ENCODE peak calls at places on chromosomes 16 and 17, in nine cellular contexts. O, J, V, M, W, C, R, N and B are unnamed samples.

GRCh38 chr17:2965621-2966275 is 97.7 kb downstream of the OR1D5 start:
- DNase-seq in V (no peak), C (peak), M (no peak), J (no peak), O (no peak), W (no peak), R (peak), N (no peak), B (peak)

GRCh38 chr17:61309857-61310256 is 89.8 kb upstream of the TBX2 start:
- DNase-seq in V (no peak), J (no peak), M (no peak), W (no peak), C (peak), N (no peak), O (no peak), R (peak), B (peak)

GRCh38 chr17:74280093-74280513 is 6.1 kb downstream of the DNAI2 start:
- DNase-seq in C (no peak), R (no peak), M (peak), J (no peak), O (no peak), N (no peak), W (no peak), V (no peak), B (no peak)

GRCh38 chr16:89723279-89724250 is 2.2 kb downstream of the ZNF276 start:
- DNase-seq in W (no peak), J (peak), R (peak), N (no peak), M (no peak), C (no peak), V (peak), O (peak), B (no peak)

GRCh38 chr17:59533694-59534093 is 31.7 kb upstream of the DHX40 start:
- DNase-seq in J (no peak), O (no peak), N (no peak), V (no peak), C (no peak), W (no peak), R (no peak), M (no peak), B (no peak)

GRCh38 chr16:87496101-87496801 is 3.4 kb upstream of the ZCCHC14 start:
- DNase-seq in W (no peak), M (peak), C (no peak), R (no peak), N (no peak), V (no peak), J (no peak), O (no peak), B (no peak)

GRCh38 chr16:79047337-79047736 is 553.2 kb downstream of the MAF start:
- DNase-seq in R (no peak), J (no peak), M (no peak), N (no peak), W (no peak), C (peak), O (no peak), V (no peak), B (no peak)

GRCh38 chr16:23947838-23948237 is 112.1 kb downstream of the PRKCB start:
- DNase-seq in V (no peak), W (no peak), N (no peak), M (no peak), O (no peak), R (no peak), C (no peak), J (no peak), B (no peak)

GRCh38 chr16:54432481-54433229 is 146.1 kb upstream of the IRX3 start:
- DNase-seq in W (no peak), C (no peak), V (peak), O (no peak), M (no peak), N (no peak), R (no peak), J (no peak), B (no peak)

GRCh38 chr17:12659500-12659899 is 6.2 kb upstream of the MYOCD start:
- DNase-seq in J (no peak), O (no peak), W (no peak), M (no peak), N (no peak), R (peak), C (no peak), V (no peak), B (peak)

GRCh38 chr16:85819245-85819644 is 19.8 kb downstream of the COX4I1 start:
- DNase-seq in R (peak), W (peak), J (peak), M (peak), C (peak), O (peak), N (peak), V (peak), B (peak)

GRCh38 chr17:39099686-39100293 is 51.6 kb downstream of the PLXDC1 start:
- DNase-seq in N (peak), J (peak), O (no peak), C (no peak), R (peak), V (no peak), W (peak), M (no peak), B (peak)

GRCh38 chr16:27365142-27366089 is 36.6 kb upstream of the IL21R start:
- DNase-seq in C (no peak), W (no peak), O (no peak), V (no peak), R (peak), N (no peak), J (no peak), M (no peak), B (peak)

GRCh38 chr17:3033741-3034577 is 29.4 kb downstream of the OR1D5 start:
- DNase-seq in C (no peak), O (no peak), N (no peak), J (peak), W (no peak), R (no peak), V (no peak), M (no peak), B (no peak)

GRCh38 chr17:60646701-60647100 is 30.9 kb upstream of the BCAS3 start:
- DNase-seq in J (no peak), O (no peak), R (no peak), C (no peak), M (no peak), W (no peak), V (no peak), N (no peak), B (no peak)

GRCh38 chr17:82351713-82352488 is 7.1 kb upstream of the TEX19 start:
- DNase-seq in O (peak), W (peak), M (peak), R (peak), N (peak), C (peak), V (peak), J (peak), B (peak)

GRCh38 chr17:70555723-70556122 is 386.4 kb downstream of the KCNJ2 start:
- DNase-seq in W (no peak), O (no peak), V (no peak), N (no peak), R (no peak), C (no peak), J (no peak), M (no peak), B (no peak)

GRCh38 chr16:73369841-73370240 is 321.9 kb upstream of the ZFHX3 start:
- DNase-seq in M (no peak), O (no peak), V (no peak), J (no peak), C (no peak), W (no peak), N (no peak), R (no peak), B (no peak)

GRCh38 chr17:83067718-83068261 is 11.6 kb upstream of the METRNL start:
- DNase-seq in N (no peak), R (no peak), J (no peak), C (peak), M (no peak), V (no peak), W (no peak), O (no peak), B (no peak)

GRCh38 chr17:76547642-76548202 is 7.9 kb downstream of the PRCD start:
- DNase-seq in O (no peak), N (no peak), V (no peak), W (no peak), R (no peak), C (no peak), M (no peak), J (no peak), B (no peak)
- TF ChIP-seq CTCF in O (no peak), N (no peak), V (no peak), W (no peak), R (no peak), C (no peak), M (no peak), J (no peak), B (no peak)

GRCh38 chr17:78137392-78138203 is 7.0 kb downstream of the TMC8 start:
- DNase-seq in C (no peak), V (no peak), W (no peak), R (no peak), O (no peak), J (no peak), M (no peak), N (no peak), B (no peak)
- TF ChIP-seq CTCF in C (peak), V (peak), W (no peak), R (peak), O (peak), J (no peak), M (peak), N (no peak), B (peak)

GRCh38 chr17:73142763-73143395 is 21.9 kb upstream of the SSTR2 start:
- DNase-seq in V (no peak), M (no peak), R (peak), C (no peak), O (no peak), J (no peak), N (no peak), W (no peak), B (no peak)
- TF ChIP-seq CTCF in V (no peak), M (no peak), R (no peak), C (no peak), O (no peak), J (no peak), N (no peak), W (no peak), B (no peak)

GRCh38 chr17:36608794-36609497 is 7.6 kb downstream of the MRM1 start:
- DNase-seq in M (no peak), V (peak), N (peak), C (peak), J (peak), R (peak), O (peak), W (peak), B (peak)
- TF ChIP-seq CTCF in M (peak), V (peak), N (no peak), C (peak), J (no peak), R (peak), O (peak), W (peak), B (peak)

GRCh38 chr17:29193146-29193545 is 12.9 kb upstream of the MYO18A start:
- DNase-seq in M (no peak), V (no peak), N (no peak), J (no peak), W (no peak), R (no peak), C (no peak), O (no peak), B (no peak)
- TF ChIP-seq CTCF in M (no peak), V (no peak), N (no peak), J (no peak), W (no peak), R (no peak), C (no peak), O (no peak), B (no peak)

GRCh38 chr16:50844840-50845239 is 103.0 kb downstream of the CYLD start:
- DNase-seq in O (no peak), R (no peak), W (no peak), N (no peak), M (no peak), V (no peak), J (no peak), C (no peak), B (no peak)
- TF ChIP-seq CTCF in O (no peak), R (no peak), W (no peak), N (no peak), M (no peak), V (no peak), J (no peak), C (no peak), B (no peak)

GRCh38 chr16:10644092-10644491 is 50.6 kb downstream of the TEKT5 start:
- DNase-seq in N (no peak), V (no peak), O (no peak), C (no peak), J (no peak), R (no peak), W (no peak), M (no peak), B (no peak)

GRCh38 chr16:10646228-10646580 is 48.5 kb downstream of the TEKT5 start:
- DNase-seq in V (no peak), R (no peak), C (no peak), J (no peak), O (no peak), W (no peak), M (no peak), N (no peak), B (no peak)

GRCh38 chr16:10647264-10647720 is 47.4 kb downstream of the TEKT5 start:
- DNase-seq in J (no peak), V (no peak), M (no peak), O (no peak), N (no peak), C (no peak), R (no peak), W (no peak), B (no peak)

GRCh38 chr16:10647721-10648296 is 46.9 kb downstream of the TEKT5 start:
- DNase-seq in R (no peak), C (no peak), V (no peak), J (no peak), M (no peak), N (no peak), O (no peak), W (no peak), B (no peak)

DNA sequence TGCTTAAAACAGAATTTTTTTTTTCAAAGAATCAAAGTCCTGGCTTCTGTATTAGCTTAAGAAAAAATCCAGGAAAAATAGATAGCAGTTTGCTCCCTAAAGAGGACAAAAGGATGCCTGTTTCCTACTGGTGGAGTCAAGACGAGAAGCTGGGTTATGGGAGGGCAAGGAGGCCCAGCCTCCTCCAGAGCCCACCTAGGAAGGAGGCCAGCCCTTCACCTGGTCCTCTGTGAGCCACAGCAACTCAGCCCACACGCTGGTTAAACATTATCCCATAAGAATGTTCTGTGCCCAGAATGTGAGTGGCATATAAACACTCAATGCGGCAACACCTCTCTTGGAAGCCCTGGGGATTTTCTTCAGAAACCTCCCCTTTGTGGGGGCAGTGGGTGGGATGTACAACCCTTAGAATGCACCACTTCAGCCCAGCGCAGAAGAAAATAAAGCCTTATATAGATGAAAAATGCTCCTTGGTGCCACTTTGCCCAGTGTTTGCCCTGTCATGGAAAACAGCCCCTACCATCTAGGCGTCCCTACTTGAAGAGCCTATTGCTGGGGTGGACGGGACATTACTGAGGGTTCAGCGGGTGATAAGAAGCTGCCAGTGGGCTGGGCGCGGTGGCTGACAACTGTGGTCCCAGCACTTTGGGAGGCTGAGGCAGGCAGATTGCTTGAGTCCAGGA is 48.0 kb downstream of the TEKT5 start:
- DNase-seq in V (no peak), O (no peak), N (peak), R (no peak), J (no peak), C (no peak), M (no peak), W (no peak), B (no peak)
- TF ChIP-seq CTCF in V (no peak), O (no peak), N (no peak), R (no peak), J (no peak), C (no peak), M (no peak), W (no peak), B (no peak)

DNA sequence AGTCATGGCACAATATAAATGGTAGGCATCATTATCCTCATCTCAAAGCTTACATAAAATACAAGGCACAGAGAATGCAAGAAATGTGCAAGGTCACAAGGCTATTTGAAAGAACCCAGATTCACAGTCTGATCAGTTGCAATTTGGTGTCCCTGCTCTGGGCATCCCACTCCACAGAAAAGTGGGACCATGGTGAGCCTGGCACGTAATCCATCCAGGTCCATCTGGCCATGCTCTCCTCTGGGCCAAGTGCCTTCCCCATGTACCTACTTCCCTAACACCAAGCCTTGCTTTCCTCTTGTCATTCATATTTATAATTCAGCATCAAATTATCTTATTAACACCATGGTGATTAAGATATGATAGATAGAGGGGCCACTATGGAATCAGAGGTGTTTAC is 390.0 kb downstream of the CDH11 start:
- DNase-seq in J (no peak), W (no peak), R (no peak), M (no peak), C (no peak), V (no peak), N (no peak), O (no peak), B (no peak)
- TF ChIP-seq CTCF in J (no peak), W (no peak), R (no peak), M (no peak), C (no peak), V (no peak), N (no peak), O (no peak), B (no peak)